ENCODE peak calls at places on chromosomes 2 and 18, in nine cellular contexts. C is tibial nerve, K is right lobe of liver, Y is sigmoid colon, L is adrenal gland, O is transverse colon, W is A549, X is heart left ventricle, J is gastrocnemius medialis. M is an unnamed sample.

GRCh38 chr2:85246348-85246747 is 81.4 kb downstream of the TGOLN2 start:
- DNase-seq in C (no peak), K (no peak), Y (no peak), L (no peak), O (no peak), W (no peak), X (no peak), J (no peak), M (no peak)

GRCh38 chr2:173205375-173205774 is 129.7 kb downstream of the MAP3K20 start:
- DNase-seq in C (peak; percentile 89), K (peak; percentile 78), Y (peak; percentile 97), L (peak; percentile 46), O (peak; percentile 56), W (no peak), X (peak; percentile 65), J (peak; percentile 92), M (no peak)

GRCh38 chr2:101330253-101330921 is 21.9 kb upstream of the RNF149 start:
- DNase-seq in C (no peak), K (no peak), Y (no peak), L (peak; percentile 49), O (peak; percentile 68), W (no peak), X (peak; percentile 76), J (no peak), M (no peak)

GRCh38 chr2:157411624-157412336 is 32.1 kb downstream of the CYTIP start:
- DNase-seq in C (no peak), K (no peak), Y (no peak), L (no peak), O (no peak), W (no peak), X (no peak), J (no peak), M (no peak)

GRCh38 chr18:74528913-74529312 is 5.4 kb upstream of the CNDP1 start:
- DNase-seq in C (no peak), K (no peak), Y (peak; percentile 12), L (no peak), O (no peak), W (no peak), X (no peak), J (no peak), M (no peak)

GRCh38 chr2:15863089-15863488 is 77.3 kb upstream of the MYCN start:
- DNase-seq in C (no peak), K (no peak), Y (no peak), L (no peak), O (no peak), W (no peak), X (no peak), J (no peak), M (no peak)

GRCh38 chr2:172807011-172807410 is 71.4 kb downstream of the RAPGEF4 start:
- DNase-seq in C (no peak), K (no peak), Y (no peak), L (no peak), O (no peak), W (no peak), X (no peak), J (no peak), M (no peak)

GRCh38 chr2:184351126-184351525 is 247.2 kb upstream of the ZNF804A start:
- DNase-seq in C (no peak), K (no peak), Y (no peak), L (no peak), O (no peak), W (no peak), X (no peak), J (no peak), M (no peak)

GRCh38 chr2:127078691-127079270 is 28.2 kb downstream of the BIN1 start:
- DNase-seq in C (no peak), K (no peak), Y (no peak), L (no peak), O (no peak), W (no peak), X (no peak), J (no peak), M (no peak)

GRCh38 chr2:72827999-72828646 is 2.3 kb upstream of the EXOC6B start:
- DNase-seq in C (no peak), K (no peak), Y (no peak), L (no peak), O (no peak), W (no peak), X (no peak), J (no peak), M (no peak)

GRCh38 chr2:72824224-72824842 is 1.5 kb downstream of the EXOC6B start:
- DNase-seq in C (no peak), K (no peak), Y (no peak), L (peak; percentile 40), O (no peak), W (no peak), X (no peak), J (no peak), M (no peak)

GRCh38 chr2:72827495-72827894 is 1.7 kb upstream of the EXOC6B start:
- DNase-seq in C (no peak), K (no peak), Y (no peak), L (no peak), O (no peak), W (no peak), X (no peak), J (no peak), M (no peak)

GRCh38 chr2:72826156-72826477 is 284 bp upstream of the EXOC6B start:
- DNase-seq in C (no peak), K (no peak), Y (no peak), L (no peak), O (no peak), W (no peak), X (no peak), J (no peak), M (no peak)

GRCh38 chr2:72825271-72826155 is at the start of gene EXOC6B:
- DNase-seq in C (peak; percentile 88), K (peak; percentile 95), Y (peak; percentile 93), L (peak; percentile 93), O (peak; percentile 95), W (peak; percentile 84), X (peak; percentile 96), J (peak; percentile 83), M (peak; percentile 62)
- TF ChIP-seq POLR2A in C (peak; percentile 31), K (peak; percentile 74), Y (no peak), L (peak; percentile 91), O (peak; percentile 76), W (peak; percentile 94), X (peak; percentile 37), J (peak; percentile 67), M (no peak)

GRCh38 chr2:219205165-219205538 is 1.4 kb upstream of the ZFAND2B start:
- DNase-seq in C (no peak), K (no peak), Y (peak; percentile 33), L (no peak), O (no peak), W (no peak), X (no peak), J (no peak), M (no peak)

GRCh38 chr2:219207254-219207883 is 787 bp downstream of the ZFAND2B start:
- DNase-seq in C (no peak), K (no peak), Y (peak; percentile 66), L (no peak), O (no peak), W (no peak), X (no peak), J (no peak), M (no peak)

GRCh38 chr2:219207884-219208740 is 1.5 kb downstream of the ZFAND2B start:
- DNase-seq in C (no peak), K (no peak), Y (peak; percentile 55), L (no peak), O (no peak), W (no peak), X (no peak), J (no peak), M (no peak)

GRCh38 chr2:219205981-219206441 is 571 bp upstream of the ZFAND2B start:
- DNase-seq in C (no peak), K (peak; percentile 43), Y (peak; percentile 21), L (no peak), O (no peak), W (no peak), X (no peak), J (no peak), M (no peak)

DNA sequence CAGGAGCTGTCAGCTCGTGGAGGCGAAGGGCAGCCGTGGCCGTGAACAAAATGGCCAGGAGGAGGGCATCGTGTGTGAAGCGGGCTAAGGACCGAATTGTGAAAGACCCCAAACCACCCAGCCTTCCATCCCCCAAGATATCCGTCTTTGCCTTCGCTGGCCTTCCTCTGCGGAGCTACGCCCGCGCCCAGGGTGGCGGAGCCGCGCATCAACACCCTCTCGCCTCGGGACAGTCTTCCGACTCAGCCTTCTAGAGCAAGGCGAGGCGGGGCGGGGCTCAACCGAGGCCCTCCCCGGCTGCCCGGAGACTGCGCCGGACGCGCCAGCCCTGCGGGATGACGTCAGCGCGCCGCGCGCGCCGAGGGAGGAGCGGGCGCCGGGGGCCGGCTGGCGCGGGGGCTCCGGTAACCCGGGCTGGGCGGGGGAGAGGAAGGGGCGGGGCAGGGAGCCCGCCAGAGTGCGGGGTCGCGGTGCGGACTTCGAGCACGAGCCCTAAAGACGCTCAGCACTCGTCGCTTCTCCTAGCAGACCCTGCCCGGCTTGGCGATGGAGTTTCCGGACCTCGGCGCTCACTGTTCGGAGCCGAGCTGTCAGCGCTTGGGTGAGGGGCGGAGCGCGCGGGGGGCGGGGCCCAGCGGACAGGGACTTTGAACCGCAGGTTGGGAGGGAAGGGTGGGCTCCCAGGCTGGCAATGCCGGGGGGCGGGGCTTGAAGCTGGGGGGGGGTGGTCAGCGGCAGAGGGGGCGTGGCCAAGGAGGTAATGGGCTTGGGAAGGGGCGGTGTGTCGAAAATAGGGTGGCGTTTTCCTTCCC is at the start of gene ZFAND2B:
- DNase-seq in C (peak; percentile 90), K (peak; percentile 96), Y (peak; percentile 97), L (peak; percentile 96), O (peak; percentile 97), W (peak; percentile 89), X (peak; percentile 98), J (peak; percentile 90), M (peak; percentile 99)
- TF ChIP-seq POLR2A in C (peak; percentile 95), K (peak; percentile 96), Y (peak; percentile 96), L (peak; percentile 96), O (peak; percentile 98), W (peak; percentile 96), X (peak; percentile 55), J (peak; percentile 93), M (peak; percentile 96)

GRCh38 chr2:96798733-96799622 is 17.1 kb upstream of the CNNM3 start:
- DNase-seq in C (no peak), K (no peak), Y (peak; percentile 59), L (no peak), O (no peak), W (no peak), X (no peak), J (no peak), M (no peak)
- TF ChIP-seq POLR2A in C (no peak), K (no peak), Y (no peak), L (no peak), O (no peak), W (no peak), X (no peak), J (no peak), M (no peak)

DNA sequence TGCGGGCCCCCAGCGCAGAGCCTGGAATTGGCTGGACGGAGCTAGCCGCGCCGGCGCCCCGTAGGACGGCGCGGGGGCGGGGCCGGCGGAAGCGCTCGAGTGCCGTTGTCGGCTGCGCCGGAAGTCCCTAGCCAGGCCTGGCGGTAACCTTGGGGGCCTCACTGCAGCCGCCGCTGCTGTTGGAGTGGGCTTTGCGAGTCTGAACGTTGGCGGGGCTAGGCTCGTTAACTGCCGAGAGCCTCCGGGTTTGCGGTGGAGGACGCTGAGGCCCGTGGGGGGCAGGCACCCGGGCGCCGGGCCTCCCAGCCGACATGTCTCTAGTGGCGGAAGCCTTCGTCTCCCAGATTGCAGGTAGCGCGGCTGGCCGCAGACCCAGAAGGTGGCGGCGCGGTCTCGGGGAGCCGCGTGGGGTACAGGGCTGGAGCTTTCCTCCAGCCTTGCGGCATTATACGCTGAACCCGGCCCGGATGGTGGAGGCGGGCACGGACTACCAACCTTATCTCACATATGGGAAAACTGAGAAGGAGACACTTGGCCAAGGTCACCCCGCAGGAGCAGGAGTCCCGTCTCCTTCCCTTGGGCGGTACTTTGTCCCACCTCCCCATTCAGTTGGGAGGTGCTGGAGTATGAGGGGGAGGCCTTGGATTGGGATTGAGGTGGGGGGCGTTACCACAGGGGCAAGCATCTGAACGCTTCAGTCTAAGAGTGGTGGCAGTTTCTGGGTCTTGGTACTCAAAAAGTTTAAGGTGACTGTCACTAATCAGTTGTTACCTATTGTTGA is at the start of gene MTX2:
- DNase-seq in C (peak; percentile 19), K (peak; percentile 76), Y (peak; percentile 80), L (peak; percentile 77), O (peak; percentile 83), W (peak; percentile 50), X (peak; percentile 88), J (peak; percentile 48), M (peak; percentile 60)
- TF ChIP-seq POLR2A in C (no peak), K (peak; percentile 72), Y (peak; percentile 44), L (peak; percentile 51), O (peak; percentile 75), W (peak; percentile 90), X (no peak), J (peak; percentile 59), M (peak; percentile 76)

M was measured in GM12891.